ENCODE peak calls at places on chromosome 11, in four cellular contexts. V is GM18507, P is thoracic aorta, A is RPMI7951. F is an unnamed sample.

GRCh38 chr11:8209208-8209807 is 40.5 kb upstream of the RIC3 start:
- DNase-seq in P (no peak), A (no peak), V (no peak), F (no peak)

GRCh38 chr11:111951565-111951964 is 14.4 kb downstream of the DIXDC1 start:
- DNase-seq in A (no peak), P (no peak), V (no peak), F (no peak)

GRCh38 chr11:61698173-61698965 is 18.2 kb downstream of the DAGLA start:
- DNase-seq in A (no peak), V (no peak), P (no peak), F (no peak)

GRCh38 chr11:662689-663274 is 25.7 kb downstream of the DRD4 start:
- DNase-seq in P (peak; percentile 25), V (peak; percentile 58), A (peak; percentile 43), F (no peak)

GRCh38 chr11:58318532-58318931 is 40.3 kb downstream of the OR5B17 start:
- DNase-seq in A (no peak), V (no peak), P (no peak), F (no peak)

GRCh38 chr11:75862437-75862836 is 47.4 kb downstream of the UVRAG start:
- DNase-seq in V (no peak), A (no peak), P (no peak), F (no peak)

GRCh38 chr11:75277211-75277805 is 36.7 kb downstream of the TPBGL start:
- DNase-seq in V (no peak), P (no peak), A (no peak), F (no peak)

GRCh38 chr11:78131956-78132355 is 7.5 kb downstream of the ALG8 start:
- DNase-seq in V (no peak), P (no peak), A (no peak), F (no peak)

GRCh38 chr11:35047179-35047578 is 91.8 kb upstream of the CD44 start:
- DNase-seq in P (no peak), A (no peak), V (no peak), F (no peak)

GRCh38 chr11:36356201-36356600 is 60.1 kb downstream of the PRR5L start:
- DNase-seq in P (no peak), A (no peak), V (no peak), F (no peak)

GRCh38 chr11:134468796-134469195 is 56.8 kb upstream of the B3GAT1 start:
- DNase-seq in A (no peak), V (no peak), P (no peak), F (no peak)

GRCh38 chr11:80346660-80347059 is 905.8 kb upstream of the TENM4 start:
- DNase-seq in A (no peak), V (no peak), P (no peak), F (no peak)

GRCh38 chr11:95084509-95084908 is 5.1 kb upstream of the ENDOD1 start:
- DNase-seq in V (no peak), P (no peak), A (no peak), F (no peak)

GRCh38 chr11:71421392-71421950 is 26.7 kb downstream of the DHCR7 start:
- DNase-seq in P (no peak), A (no peak), V (no peak), F (no peak)

GRCh38 chr11:125372088-125372487 is 124.0 kb downstream of the FEZ1 start:
- DNase-seq in P (no peak), A (no peak), V (no peak), F (no peak)

GRCh38 chr11:1927151-1928037 is 7.9 kb downstream of the TNNT3 start:
- DNase-seq in A (no peak), P (no peak), V (no peak), F (no peak)

GRCh38 chr11:17351510-17352176 is at the start of gene NCR3LG1:
- DNase-seq in V (no peak), A (peak; percentile 37), P (peak; percentile 11), F (no peak)

GRCh38 chr11:134332189-134332631 is 422 bp downstream of the GLB1L2 start:
- DNase-seq in V (no peak), A (no peak), P (no peak), F (no peak)

GRCh38 chr11:2137202-2138071 is 1.8 kb downstream of the IGF2 start:
- DNase-seq in P (no peak), V (no peak), A (peak; percentile 20), F (no peak)

GRCh38 chr11:115550291-115551059 is 46.3 kb upstream of the CADM1 start:
- DNase-seq in A (no peak), P (no peak), V (no peak), F (no peak)

GRCh38 chr11:85745626-85746025 is 59.6 kb upstream of the CCDC89 start:
- DNase-seq in P (no peak), V (no peak), A (no peak), F (no peak)

GRCh38 chr11:8006349-8006977 is 19.3 kb downstream of the EIF3F start:
- DNase-seq in V (no peak), P (no peak), A (peak; percentile 55), F (no peak)

GRCh38 chr11:14625804-14626203 is 17.8 kb upstream of the PDE3B start:
- DNase-seq in A (no peak), V (no peak), P (no peak), F (no peak)

GRCh38 chr11:15931497-15931896 is 424.8 kb downstream of the SOX6 start:
- DNase-seq in V (no peak), A (no peak), P (no peak), F (no peak)

GRCh38 chr11:121794671-121795070 is 321.3 kb downstream of the BLID start:
- DNase-seq in P (no peak), V (no peak), A (no peak), F (no peak)

GRCh38 chr11:127339376-127339775 is 338.8 kb upstream of the KIRREL3 start:
- DNase-seq in P (no peak), A (no peak), V (no peak), F (no peak)

GRCh38 chr11:34792143-34792542 is 124.0 kb downstream of the APIP start:
- DNase-seq in P (no peak), A (peak; percentile 21), V (no peak), F (no peak)

GRCh38 chr11:114440121-114440860 is 1.0 kb downstream of the REXO2 start:
- DNase-seq in P (no peak), V (peak; percentile 2), A (peak; percentile 15), F (no peak)

GRCh38 chr11:75140269-75141138 is 10.4 kb upstream of the SLCO2B1 start:
- DNase-seq in V (peak; percentile 52), A (peak; percentile 16), P (no peak), F (peak; percentile 39)

GRCh38 chr11:113351490-113351889 is 36.1 kb upstream of the ANKK1 start:
- DNase-seq in A (no peak), P (no peak), V (no peak), F (no peak)

GRCh38 chr11:47020793-47021624 is 84.4 kb downstream of the CSTPP1 start:
- DNase-seq in V (no peak), P (no peak), A (no peak), F (no peak)

GRCh38 chr11:61274084-61274483 is 21.0 kb downstream of the VWCE start:
- DNase-seq in V (no peak), A (no peak), P (no peak), F (no peak)

GRCh38 chr11:64245401-64245796 is 1.3 kb downstream of the PPP1R14B start:
- DNase-seq in P (no peak), A (peak; percentile 64), V (no peak), F (no peak)

GRCh38 chr11:24890426-24890825 is 393.6 kb downstream of the LUZP2 start:
- DNase-seq in V (no peak), A (no peak), P (no peak), F (no peak)

GRCh38 chr11:86947541-86947940 is 7.7 kb downstream of the FZD4 start:
- DNase-seq in P (no peak), V (no peak), A (peak; percentile 53), F (no peak)

GRCh38 chr11:109733245-109733644 is 311.3 kb downstream of the C11orf87 start:
- DNase-seq in A (no peak), P (no peak), V (no peak), F (no peak)

GRCh38 chr11:68372114-68372513 is 59.7 kb downstream of the LRP5 start:
- DNase-seq in V (no peak), P (no peak), A (no peak), F (no peak)

GRCh38 chr11:74672956-74673895 is 58.0 kb downstream of the CHRDL2 start:
- DNase-seq in P (peak; percentile 64), V (no peak), A (peak; percentile 99), F (no peak)

GRCh38 chr11:92702037-92702436 is 267.4 kb upstream of the MTNR1B start:
- DNase-seq in V (no peak), A (peak; percentile 30), P (no peak), F (no peak)